ENCODE peak calls at places on chromosomes 1 and 21, in six cellular contexts. One of them, this sample, is unnamed.
A peak's percentile ranks its signal among the peaks of the same experiment; 100 is the strongest.

GRCh38 chr1:224262373-224263054 is 67.5 kb downstream of the NVL start:
- DNase-seq in WTC11: no peak
- DNase-seq in K562: peak; percentile 44
- DNase-seq in A549: no peak
- DNase-seq in endothelial cell of umbilical vein: peak; percentile 89
- DNase-seq in HCT116: no peak
- DNase-seq in this sample: no peak

GRCh38 chr1:94004924-94005323 is 95.7 kb upstream of the GCLM start:
- DNase-seq in A549: no peak
- DNase-seq in endothelial cell of umbilical vein: no peak
- DNase-seq in WTC11: no peak
- DNase-seq in K562: no peak
- DNase-seq in HCT116: no peak
- DNase-seq in this sample: no peak

GRCh38 chr21:45892156-45892919 is 89.2 kb upstream of the COL6A1 start:
- DNase-seq in A549: no peak
- DNase-seq in HCT116: no peak
- DNase-seq in K562: no peak
- DNase-seq in WTC11: no peak
- DNase-seq in endothelial cell of umbilical vein: no peak
- DNase-seq in this sample: peak; percentile 85

GRCh38 chr1:201538618-201539551 is at the start of gene NAV1:
- DNase-seq in A549: peak; percentile 52
- DNase-seq in K562: peak; percentile 58
- DNase-seq in WTC11: peak; percentile 65
- DNase-seq in HCT116: no peak
- DNase-seq in endothelial cell of umbilical vein: peak; percentile 84
- DNase-seq in this sample: no peak

GRCh38 chr1:108533351-108534083 is 26.4 kb upstream of the EEIG2 start:
- DNase-seq in endothelial cell of umbilical vein: no peak
- DNase-seq in A549: no peak
- DNase-seq in WTC11: peak; percentile 16
- DNase-seq in HCT116: no peak
- DNase-seq in K562: peak; percentile 89
- DNase-seq in this sample: no peak

GRCh38 chr1:179016694-179017382 is 8.9 kb upstream of the FAM20B start:
- DNase-seq in WTC11: no peak
- DNase-seq in HCT116: peak; percentile 93
- DNase-seq in K562: peak; percentile 89
- DNase-seq in A549: peak; percentile 92
- DNase-seq in endothelial cell of umbilical vein: peak; percentile 45
- DNase-seq in this sample: peak; percentile 79

GRCh38 chr1:35369922-35370671 is 101.6 kb downstream of the ZMYM4 start:
- DNase-seq in WTC11: no peak
- DNase-seq in endothelial cell of umbilical vein: peak; percentile 94
- DNase-seq in A549: no peak
- DNase-seq in HCT116: no peak
- DNase-seq in K562: peak; percentile 18
- DNase-seq in this sample: peak; percentile 40

GRCh38 chr1:16013220-16013907 is 4.5 kb downstream of the HSPB7 start:
- DNase-seq in endothelial cell of umbilical vein: peak; percentile 58
- DNase-seq in K562: peak; percentile 94
- DNase-seq in HCT116: peak; percentile 21
- DNase-seq in A549: no peak
- DNase-seq in WTC11: peak; percentile 83
- DNase-seq in this sample: peak; percentile 84

GRCh38 chr1:11536573-11537379 is 57.8 kb downstream of the DISP3 start:
- DNase-seq in WTC11: no peak
- DNase-seq in K562: no peak
- DNase-seq in HCT116: no peak
- DNase-seq in A549: no peak
- DNase-seq in endothelial cell of umbilical vein: no peak
- DNase-seq in this sample: no peak

GRCh38 chr1:37537378-37537777 is 16.7 kb downstream of the SNIP1 start:
- DNase-seq in WTC11: no peak
- DNase-seq in A549: peak; percentile 21
- DNase-seq in HCT116: no peak
- DNase-seq in endothelial cell of umbilical vein: no peak
- DNase-seq in K562: no peak
- DNase-seq in this sample: no peak

GRCh38 chr1:37410815-37411214 is 63.6 kb upstream of the ZC3H12A start:
- DNase-seq in endothelial cell of umbilical vein: peak; percentile 4
- DNase-seq in WTC11: peak; percentile 81
- DNase-seq in K562: peak; percentile 67
- DNase-seq in A549: no peak
- DNase-seq in HCT116: no peak
- DNase-seq in this sample: peak; percentile 42

GRCh38 chr1:158227904-158228623 is 26.2 kb upstream of the CD1A start:
- DNase-seq in K562: no peak
- DNase-seq in endothelial cell of umbilical vein: no peak
- DNase-seq in WTC11: no peak
- DNase-seq in HCT116: no peak
- DNase-seq in A549: no peak
- DNase-seq in this sample: no peak

GRCh38 chr1:183287191-183287675 is 101.2 kb downstream of the LAMC2 start:
- DNase-seq in WTC11: no peak
- DNase-seq in endothelial cell of umbilical vein: peak; percentile 78
- DNase-seq in HCT116: no peak
- DNase-seq in A549: no peak
- DNase-seq in K562: no peak
- DNase-seq in this sample: no peak

GRCh38 chr1:196538473-196538872 is 69.8 kb downstream of the KCNT2 start:
- DNase-seq in endothelial cell of umbilical vein: no peak
- DNase-seq in WTC11: peak; percentile 22
- DNase-seq in A549: peak; percentile 25
- DNase-seq in K562: no peak
- DNase-seq in HCT116: no peak
- DNase-seq in this sample: peak; percentile 19

GRCh38 chr1:94299627-94300552 is 62.5 kb upstream of the ARHGAP29 start:
- DNase-seq in endothelial cell of umbilical vein: peak; percentile 88
- DNase-seq in HCT116: peak; percentile 98
- DNase-seq in WTC11: no peak
- DNase-seq in K562: no peak
- DNase-seq in A549: no peak
- DNase-seq in this sample: no peak

GRCh38 chr1:9196129-9197040 is 38.2 kb upstream of the H6PD start:
- DNase-seq in WTC11: peak; percentile 75
- DNase-seq in HCT116: no peak
- DNase-seq in A549: peak; percentile 48
- DNase-seq in endothelial cell of umbilical vein: peak; percentile 66
- DNase-seq in K562: peak; percentile 67
- DNase-seq in this sample: peak; percentile 89

GRCh38 chr1:218692808-218693207 is 347.7 kb downstream of the TGFB2 start:
- DNase-seq in endothelial cell of umbilical vein: no peak
- DNase-seq in WTC11: no peak
- DNase-seq in K562: no peak
- DNase-seq in HCT116: no peak
- DNase-seq in A549: no peak
- DNase-seq in this sample: no peak

GRCh38 chr21:27300770-27301169 is 333.9 kb upstream of the ADAMTS5 start:
- DNase-seq in A549: no peak
- DNase-seq in K562: no peak
- DNase-seq in HCT116: no peak
- DNase-seq in WTC11: no peak
- DNase-seq in endothelial cell of umbilical vein: no peak
- DNase-seq in this sample: no peak

GRCh38 chr1:21287905-21288514 is 2.3 kb downstream of the ECE1 start:
- DNase-seq in K562: no peak
- DNase-seq in A549: no peak
- DNase-seq in WTC11: no peak
- DNase-seq in HCT116: no peak
- DNase-seq in endothelial cell of umbilical vein: no peak
- DNase-seq in this sample: peak; percentile 66

GRCh38 chr21:17537299-17537698 is 24.5 kb downstream of the CXADR start:
- DNase-seq in endothelial cell of umbilical vein: peak; percentile 43
- DNase-seq in HCT116: no peak
- DNase-seq in WTC11: no peak
- DNase-seq in A549: peak; percentile 31
- DNase-seq in K562: no peak
- DNase-seq in this sample: no peak

GRCh38 chr1:234852659-234853058 is 242.7 kb upstream of the IRF2BP2 start:
- DNase-seq in K562: no peak
- DNase-seq in WTC11: no peak
- DNase-seq in endothelial cell of umbilical vein: no peak
- DNase-seq in HCT116: no peak
- DNase-seq in A549: no peak
- DNase-seq in this sample: no peak

GRCh38 chr1:234849824-234850223 is 239.8 kb upstream of the IRF2BP2 start:
- DNase-seq in A549: peak; percentile 29
- DNase-seq in K562: no peak
- DNase-seq in endothelial cell of umbilical vein: no peak
- DNase-seq in WTC11: no peak
- DNase-seq in HCT116: no peak
- DNase-seq in this sample: no peak

GRCh38 chr1:234845836-234846235 is 235.9 kb upstream of the IRF2BP2 start:
- DNase-seq in HCT116: no peak
- DNase-seq in K562: no peak
- DNase-seq in A549: no peak
- DNase-seq in endothelial cell of umbilical vein: no peak
- DNase-seq in WTC11: no peak
- DNase-seq in this sample: no peak

GRCh38 chr1:234851450-234852438 is 241.8 kb upstream of the IRF2BP2 start:
- DNase-seq in WTC11: no peak
- DNase-seq in K562: no peak
- DNase-seq in A549: peak; percentile 46
- DNase-seq in HCT116: no peak
- DNase-seq in endothelial cell of umbilical vein: peak; percentile 52
- DNase-seq in this sample: peak; percentile 86

DNA sequence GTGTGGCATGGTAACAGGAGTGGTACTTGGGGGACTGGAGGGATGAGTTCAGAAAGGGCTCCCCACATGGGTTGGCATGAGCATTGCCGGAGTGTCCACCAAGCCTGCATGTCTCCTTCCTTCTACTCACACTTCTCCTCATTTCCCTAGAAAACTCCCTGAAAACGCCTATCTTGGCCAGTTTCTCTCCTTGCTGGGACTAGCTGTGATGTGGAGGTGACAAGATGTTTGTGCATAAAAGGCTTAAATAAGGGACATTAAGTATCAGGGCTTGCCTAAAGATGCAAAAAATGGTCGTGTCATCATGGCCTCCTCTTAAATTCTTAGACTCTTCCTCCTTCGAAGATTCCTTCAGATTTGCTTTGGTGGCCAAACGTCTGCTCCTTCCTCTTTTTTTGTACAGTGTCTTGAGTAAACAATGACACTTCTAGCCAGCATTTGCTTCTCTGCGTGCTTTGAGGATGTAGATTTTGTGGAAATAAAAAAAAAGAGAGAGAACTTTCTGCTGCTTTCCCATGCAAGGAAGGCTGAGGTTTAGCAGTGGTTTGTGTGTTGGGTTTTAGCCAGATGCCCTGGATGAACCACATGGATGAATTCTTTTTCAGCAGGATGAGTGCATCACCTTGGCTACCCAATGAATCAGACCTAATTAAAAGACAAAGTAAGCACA is 239.1 kb upstream of the IRF2BP2 start:
- DNase-seq in WTC11: no peak
- DNase-seq in K562: no peak
- DNase-seq in endothelial cell of umbilical vein: no peak
- DNase-seq in HCT116: no peak
- DNase-seq in A549: peak; percentile 65
- DNase-seq in this sample: peak; percentile 89
- TF ChIP-seq CTCF in WTC11: no peak
- TF ChIP-seq CTCF in K562: peak; percentile 17
- TF ChIP-seq CTCF in endothelial cell of umbilical vein: no peak
- TF ChIP-seq CTCF in HCT116: no peak
- TF ChIP-seq CTCF in A549: no peak
- TF ChIP-seq CTCF in this sample: peak; percentile 24

GRCh38 chr1:41536296-41536695 is 51.8 kb upstream of the EDN2 start:
- DNase-seq in HCT116: no peak
- DNase-seq in K562: peak; percentile 28
- DNase-seq in A549: no peak
- DNase-seq in endothelial cell of umbilical vein: no peak
- DNase-seq in WTC11: no peak
- DNase-seq in this sample: no peak
- TF ChIP-seq MAX in HCT116: no peak
- TF ChIP-seq MAX in K562: no peak
- TF ChIP-seq MAX in A549: no peak
- TF ChIP-seq MAX in endothelial cell of umbilical vein: no peak
- TF ChIP-seq MAX in WTC11: no peak
- TF ChIP-seq MAX in this sample: no peak

DNA sequence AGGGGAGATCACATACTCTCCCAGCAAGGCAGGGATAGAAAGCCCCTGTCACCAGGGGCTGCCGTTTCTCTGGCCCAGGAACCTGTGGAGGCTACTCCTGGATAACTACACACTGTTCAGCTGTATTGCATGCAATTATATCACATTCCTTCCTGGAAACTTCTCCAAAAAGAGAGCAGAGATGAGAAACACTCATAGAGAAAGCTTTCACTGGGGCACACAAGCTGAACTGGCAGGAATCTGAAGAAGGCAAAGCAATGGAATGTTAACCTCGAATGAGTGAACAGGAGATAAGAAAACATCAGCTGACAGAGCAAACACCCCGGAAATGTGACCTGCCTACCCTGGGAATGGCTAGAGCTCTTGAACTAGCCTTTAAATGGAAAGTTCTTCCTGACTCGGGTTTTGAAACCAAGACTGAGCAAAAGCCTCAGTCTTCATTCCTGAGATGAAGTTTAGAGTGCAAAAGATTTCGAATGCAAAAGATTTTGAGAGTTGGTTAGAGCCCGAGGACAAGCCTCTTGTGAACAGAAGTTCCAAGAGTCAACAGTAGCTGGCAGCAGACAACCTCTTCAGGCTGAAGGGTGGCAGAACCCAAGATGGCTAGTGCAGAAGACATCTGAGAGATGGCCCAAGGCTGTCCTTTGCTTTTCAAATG is 32.3 kb downstream of the CCN1 start:
- DNase-seq in WTC11: no peak
- DNase-seq in endothelial cell of umbilical vein: peak; percentile 24
- DNase-seq in K562: peak; percentile 36
- DNase-seq in A549: peak; percentile 73
- DNase-seq in HCT116: no peak
- DNase-seq in this sample: peak; percentile 12
- TF ChIP-seq CTCF in WTC11: no peak
- TF ChIP-seq CTCF in endothelial cell of umbilical vein: peak; percentile 36
- TF ChIP-seq CTCF in K562: peak; percentile 55
- TF ChIP-seq CTCF in A549: peak; percentile 55
- TF ChIP-seq CTCF in HCT116: peak; percentile 46
- TF ChIP-seq CTCF in this sample: peak; percentile 17

DNA sequence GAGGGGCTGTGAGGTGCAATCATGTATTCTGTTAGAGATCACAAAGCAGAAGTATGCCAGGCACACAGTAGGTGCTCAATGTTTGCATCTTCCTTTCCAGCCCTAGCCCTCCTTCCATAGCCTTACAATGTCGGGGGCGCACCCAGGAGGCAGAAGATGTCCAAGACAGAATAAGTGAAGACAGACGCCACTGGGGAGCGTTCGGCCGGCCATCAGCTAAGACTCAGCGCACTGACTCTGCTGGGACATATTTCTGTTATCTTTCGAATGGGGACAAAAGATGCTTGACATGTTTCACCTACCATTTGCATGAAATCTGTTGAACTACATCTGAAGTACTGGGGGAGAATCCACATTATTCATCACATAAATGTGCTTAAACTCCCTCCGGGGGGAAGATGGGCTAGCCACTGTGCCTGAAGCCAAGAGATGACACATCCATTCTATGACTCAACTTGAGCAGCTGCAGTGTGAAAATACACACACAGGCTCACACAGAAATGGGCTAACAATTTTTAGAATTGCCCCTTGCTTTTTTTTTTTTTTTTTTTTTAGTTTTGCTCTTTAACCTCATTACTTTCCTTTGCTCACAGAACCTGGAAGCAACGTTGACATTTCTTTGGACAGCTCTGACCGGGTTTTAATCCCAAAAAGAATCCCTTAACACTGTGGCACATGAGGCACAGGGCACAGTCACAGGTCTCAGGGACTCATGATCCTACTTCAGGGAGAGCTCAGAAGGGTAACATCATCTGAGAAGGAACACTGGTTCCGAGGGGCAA is 7.9 kb downstream of the TIAM1 start:
- DNase-seq in K562: no peak
- DNase-seq in endothelial cell of umbilical vein: no peak
- DNase-seq in A549: no peak
- DNase-seq in HCT116: no peak
- DNase-seq in WTC11: no peak
- DNase-seq in this sample: no peak
- TF ChIP-seq MAX in K562: no peak
- TF ChIP-seq MAX in endothelial cell of umbilical vein: no peak
- TF ChIP-seq MAX in A549: no peak
- TF ChIP-seq MAX in HCT116: no peak
- TF ChIP-seq MAX in WTC11: no peak
- TF ChIP-seq MAX in this sample: no peak